ENCODE peak calls at places on chromosomes 5 and 9, in nine cellular contexts. One of them, this sample, is unnamed.

GRCh38 chr5:133236976-133237375 is 185.2 kb downstream of the HSPA4 start:
- DNase-seq in astrocyte: no peak
- DNase-seq in IMR-90: no peak
- DNase-seq in HCT116: no peak
- DNase-seq in OCI-LY7: no peak
- DNase-seq in H9: no peak
- DNase-seq in fibroblast of lung: no peak
- DNase-seq in MM.1S: no peak
- DNase-seq in neural progenitor cell: no peak
- DNase-seq in this sample: no peak

GRCh38 chr5:54774281-54775171 is 210.9 kb downstream of the ESM1 start:
- DNase-seq in neural progenitor cell: no peak
- DNase-seq in IMR-90: no peak
- DNase-seq in astrocyte: no peak
- DNase-seq in OCI-LY7: no peak
- DNase-seq in HCT116: no peak
- DNase-seq in fibroblast of lung: peak; percentile 74
- DNase-seq in MM.1S: no peak
- DNase-seq in H9: no peak
- DNase-seq in this sample: no peak

GRCh38 chr5:172078726-172079345 is 72.4 kb upstream of the FBXW11 start:
- DNase-seq in IMR-90: no peak
- DNase-seq in neural progenitor cell: no peak
- DNase-seq in fibroblast of lung: peak; percentile 20
- DNase-seq in H9: no peak
- DNase-seq in HCT116: no peak
- DNase-seq in astrocyte: no peak
- DNase-seq in MM.1S: no peak
- DNase-seq in OCI-LY7: no peak
- DNase-seq in this sample: no peak

GRCh38 chr9:116475201-116475600 is 211.9 kb upstream of the TRIM32 start:
- DNase-seq in H9: no peak
- DNase-seq in fibroblast of lung: peak; percentile 28
- DNase-seq in HCT116: no peak
- DNase-seq in astrocyte: peak; percentile 56
- DNase-seq in neural progenitor cell: no peak
- DNase-seq in IMR-90: peak; percentile 55
- DNase-seq in OCI-LY7: no peak
- DNase-seq in MM.1S: no peak
- DNase-seq in this sample: no peak

GRCh38 chr5:107404595-107405366 is 266.0 kb downstream of the EFNA5 start:
- DNase-seq in MM.1S: no peak
- DNase-seq in fibroblast of lung: no peak
- DNase-seq in astrocyte: no peak
- DNase-seq in H9: no peak
- DNase-seq in OCI-LY7: no peak
- DNase-seq in IMR-90: no peak
- DNase-seq in HCT116: no peak
- DNase-seq in neural progenitor cell: no peak
- DNase-seq in this sample: no peak

GRCh38 chr5:14615365-14615764 is 33.8 kb downstream of the OTULINL start:
- DNase-seq in fibroblast of lung: no peak
- DNase-seq in OCI-LY7: no peak
- DNase-seq in neural progenitor cell: no peak
- DNase-seq in MM.1S: no peak
- DNase-seq in H9: no peak
- DNase-seq in IMR-90: no peak
- DNase-seq in astrocyte: no peak
- DNase-seq in HCT116: no peak
- DNase-seq in this sample: no peak

GRCh38 chr9:73684601-73685000 is 532.9 kb downstream of the ANXA1 start:
- DNase-seq in H9: no peak
- DNase-seq in HCT116: no peak
- DNase-seq in astrocyte: peak; percentile 59
- DNase-seq in IMR-90: no peak
- DNase-seq in MM.1S: no peak
- DNase-seq in fibroblast of lung: no peak
- DNase-seq in OCI-LY7: no peak
- DNase-seq in neural progenitor cell: no peak
- DNase-seq in this sample: no peak

GRCh38 chr5:107985144-107985543 is 314.4 kb upstream of the EFNA5 start:
- DNase-seq in MM.1S: no peak
- DNase-seq in fibroblast of lung: no peak
- DNase-seq in OCI-LY7: no peak
- DNase-seq in neural progenitor cell: no peak
- DNase-seq in astrocyte: no peak
- DNase-seq in IMR-90: no peak
- DNase-seq in HCT116: peak; percentile 3
- DNase-seq in H9: no peak
- DNase-seq in this sample: no peak

GRCh38 chr9:5787220-5787619 is 45.7 kb downstream of the ERMP1 start:
- DNase-seq in astrocyte: no peak
- DNase-seq in neural progenitor cell: no peak
- DNase-seq in MM.1S: no peak
- DNase-seq in HCT116: no peak
- DNase-seq in fibroblast of lung: no peak
- DNase-seq in IMR-90: no peak
- DNase-seq in OCI-LY7: no peak
- DNase-seq in H9: no peak
- DNase-seq in this sample: no peak

GRCh38 chr5:168770036-168770498 is 190.9 kb upstream of the PANK3 start:
- DNase-seq in fibroblast of lung: no peak
- DNase-seq in H9: no peak
- DNase-seq in HCT116: no peak
- DNase-seq in OCI-LY7: no peak
- DNase-seq in neural progenitor cell: peak; percentile 10
- DNase-seq in astrocyte: no peak
- DNase-seq in IMR-90: no peak
- DNase-seq in MM.1S: no peak
- DNase-seq in this sample: no peak

GRCh38 chr5:56951131-56951945 is 585 bp downstream of the MIER3 start:
- DNase-seq in neural progenitor cell: peak; percentile 84
- DNase-seq in IMR-90: no peak
- DNase-seq in H9: peak; percentile 45
- DNase-seq in HCT116: no peak
- DNase-seq in fibroblast of lung: no peak
- DNase-seq in astrocyte: no peak
- DNase-seq in MM.1S: peak; percentile 32
- DNase-seq in OCI-LY7: peak; percentile 58
- DNase-seq in this sample: peak; percentile 71

GRCh38 chr5:151699071-151699901 is 12.6 kb upstream of the SPARC start:
- DNase-seq in H9: peak; percentile 57
- DNase-seq in neural progenitor cell: no peak
- DNase-seq in MM.1S: no peak
- DNase-seq in fibroblast of lung: peak; percentile 98
- DNase-seq in OCI-LY7: no peak
- DNase-seq in HCT116: no peak
- DNase-seq in IMR-90: peak; percentile 99
- DNase-seq in astrocyte: peak; percentile 98
- DNase-seq in this sample: no peak

GRCh38 chr9:133103987-133104505 is 17.0 kb downstream of the RALGDS start:
- DNase-seq in HCT116: no peak
- DNase-seq in fibroblast of lung: no peak
- DNase-seq in neural progenitor cell: no peak
- DNase-seq in astrocyte: no peak
- DNase-seq in MM.1S: no peak
- DNase-seq in OCI-LY7: no peak
- DNase-seq in IMR-90: no peak
- DNase-seq in H9: no peak
- DNase-seq in this sample: no peak

GRCh38 chr9:137907776-137908175 is 30.2 kb downstream of the CACNA1B start:
- DNase-seq in HCT116: no peak
- DNase-seq in neural progenitor cell: no peak
- DNase-seq in astrocyte: no peak
- DNase-seq in OCI-LY7: no peak
- DNase-seq in MM.1S: no peak
- DNase-seq in H9: no peak
- DNase-seq in fibroblast of lung: no peak
- DNase-seq in IMR-90: no peak
- DNase-seq in this sample: no peak

DNA sequence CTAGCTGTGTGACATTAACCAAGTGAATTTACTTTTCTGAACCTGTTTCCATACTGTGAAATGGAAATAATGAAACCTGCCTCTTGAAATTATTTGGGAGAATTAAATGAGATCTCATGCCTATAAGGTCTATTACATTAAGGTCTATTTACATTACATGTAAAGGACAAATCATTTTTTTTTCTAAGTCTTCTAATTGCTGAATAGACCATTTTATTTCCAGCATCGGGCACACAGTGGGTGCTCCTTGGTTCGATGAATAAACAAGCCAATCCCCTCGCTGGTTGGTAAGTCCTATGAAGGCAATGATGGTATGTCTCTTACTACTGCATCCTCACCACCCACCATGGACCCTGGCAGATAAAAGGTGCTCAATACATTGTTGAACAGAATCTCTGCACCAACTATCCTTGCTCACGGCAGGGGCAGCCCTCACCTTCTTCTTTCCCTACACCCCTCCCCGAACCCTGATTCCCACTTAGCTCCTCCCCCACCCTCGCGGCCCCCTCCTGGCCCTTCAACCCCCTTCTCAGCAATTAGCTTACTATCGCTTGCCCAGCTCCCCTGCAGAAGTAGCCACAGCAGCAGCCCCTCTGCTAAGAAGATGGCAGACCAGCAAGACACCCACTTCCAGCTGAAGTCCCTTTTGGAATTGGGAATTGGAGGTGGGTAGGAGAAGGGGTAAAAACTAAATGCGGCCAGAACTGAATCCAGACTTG is 3.0 kb downstream of the PCDH1 start:
- DNase-seq in IMR-90: no peak
- DNase-seq in OCI-LY7: no peak
- DNase-seq in astrocyte: no peak
- DNase-seq in HCT116: no peak
- DNase-seq in H9: no peak
- DNase-seq in fibroblast of lung: no peak
- DNase-seq in MM.1S: no peak
- DNase-seq in neural progenitor cell: peak; percentile 49
- DNase-seq in this sample: no peak
- H4K20me1 ChIP-seq in IMR-90: peaks cover 2% of the 10 kb centered on the region
- H4K20me1 ChIP-seq in OCI-LY7: no peaks in the 10 kb centered on the region
- H4K20me1 ChIP-seq in astrocyte: peaks cover 13% of the 10 kb centered on the region
- H4K20me1 ChIP-seq in HCT116: no peaks in the 10 kb centered on the region
- H4K20me1 ChIP-seq in H9: peaks cover under 1% of the 10 kb centered on the region
- H4K20me1 ChIP-seq in fibroblast of lung: no peaks in the 10 kb centered on the region
- H4K20me1 ChIP-seq in MM.1S: no peaks in the 10 kb centered on the region
- H4K20me1 ChIP-seq in neural progenitor cell: peaks cover 21% of the 10 kb centered on the region
- H4K20me1 ChIP-seq in this sample: no peaks in the 10 kb centered on the region

GRCh38 chr5:181234116-181234454 is 9.6 kb downstream of the RACK1 start:
- DNase-seq in neural progenitor cell: no peak
- DNase-seq in fibroblast of lung: no peak
- DNase-seq in IMR-90: no peak
- DNase-seq in MM.1S: no peak
- DNase-seq in HCT116: no peak
- DNase-seq in H9: no peak
- DNase-seq in OCI-LY7: no peak
- DNase-seq in astrocyte: no peak
- DNase-seq in this sample: no peak
- H4K20me1 ChIP-seq in neural progenitor cell: peaks cover 46% of the 10 kb centered on the region
- H4K20me1 ChIP-seq in fibroblast of lung: no peaks in the 10 kb centered on the region
- H4K20me1 ChIP-seq in IMR-90: peaks cover 57% of the 10 kb centered on the region
- H4K20me1 ChIP-seq in MM.1S: peaks cover 16% of the 10 kb centered on the region
- H4K20me1 ChIP-seq in HCT116: peaks cover 34% of the 10 kb centered on the region
- H4K20me1 ChIP-seq in H9: no peaks in the 10 kb centered on the region
- H4K20me1 ChIP-seq in OCI-LY7: peaks cover 19% of the 10 kb centered on the region
- H4K20me1 ChIP-seq in astrocyte: peaks cover 75% of the 10 kb centered on the region
- H4K20me1 ChIP-seq in this sample: peaks cover 16% of the 10 kb centered on the region

GRCh38 chr9:121703014-121703734 is 51.7 kb downstream of the DAB2IP start:
- DNase-seq in MM.1S: no peak
- DNase-seq in fibroblast of lung: no peak
- DNase-seq in IMR-90: no peak
- DNase-seq in astrocyte: no peak
- DNase-seq in OCI-LY7: no peak
- DNase-seq in HCT116: no peak
- DNase-seq in neural progenitor cell: no peak
- DNase-seq in H9: no peak
- DNase-seq in this sample: no peak
- H4K20me1 ChIP-seq in MM.1S: no peaks in the 10 kb centered on the region
- H4K20me1 ChIP-seq in fibroblast of lung: no peaks in the 10 kb centered on the region
- H4K20me1 ChIP-seq in IMR-90: peaks cover 75% of the 10 kb centered on the region
- H4K20me1 ChIP-seq in astrocyte: peaks cover 84% of the 10 kb centered on the region
- H4K20me1 ChIP-seq in OCI-LY7: no peaks in the 10 kb centered on the region
- H4K20me1 ChIP-seq in HCT116: peaks cover 15% of the 10 kb centered on the region
- H4K20me1 ChIP-seq in neural progenitor cell: peaks cover 93% of the 10 kb centered on the region
- H4K20me1 ChIP-seq in H9: no peaks in the 10 kb centered on the region
- H4K20me1 ChIP-seq in this sample: no peaks in the 10 kb centered on the region

GRCh38 chr9:124284237-124284831 is 26.6 kb downstream of the NEK6 start:
- DNase-seq in MM.1S: no peak
- DNase-seq in neural progenitor cell: no peak
- DNase-seq in H9: no peak
- DNase-seq in fibroblast of lung: peak; percentile 71
- DNase-seq in astrocyte: peak; percentile 56
- DNase-seq in HCT116: no peak
- DNase-seq in IMR-90: peak; percentile 73
- DNase-seq in OCI-LY7: no peak
- DNase-seq in this sample: no peak

GRCh38 chr9:124282442-124283231 is 24.9 kb downstream of the NEK6 start:
- DNase-seq in astrocyte: peak; percentile 84
- DNase-seq in MM.1S: no peak
- DNase-seq in OCI-LY7: no peak
- DNase-seq in fibroblast of lung: peak; percentile 81
- DNase-seq in IMR-90: peak; percentile 79
- DNase-seq in HCT116: no peak
- DNase-seq in H9: no peak
- DNase-seq in neural progenitor cell: no peak
- DNase-seq in this sample: no peak

GRCh38 chr9:124281934-124282351 is 24.2 kb downstream of the NEK6 start:
- DNase-seq in OCI-LY7: no peak
- DNase-seq in MM.1S: no peak
- DNase-seq in fibroblast of lung: no peak
- DNase-seq in IMR-90: no peak
- DNase-seq in H9: no peak
- DNase-seq in HCT116: no peak
- DNase-seq in astrocyte: peak; percentile 83
- DNase-seq in neural progenitor cell: no peak
- DNase-seq in this sample: no peak

GRCh38 chr9:124284940-124285441 is 27.2 kb downstream of the NEK6 start:
- DNase-seq in astrocyte: peak; percentile 82
- DNase-seq in fibroblast of lung: peak; percentile 55
- DNase-seq in OCI-LY7: no peak
- DNase-seq in IMR-90: peak; percentile 50
- DNase-seq in neural progenitor cell: no peak
- DNase-seq in HCT116: no peak
- DNase-seq in H9: no peak
- DNase-seq in MM.1S: no peak
- DNase-seq in this sample: no peak

DNA sequence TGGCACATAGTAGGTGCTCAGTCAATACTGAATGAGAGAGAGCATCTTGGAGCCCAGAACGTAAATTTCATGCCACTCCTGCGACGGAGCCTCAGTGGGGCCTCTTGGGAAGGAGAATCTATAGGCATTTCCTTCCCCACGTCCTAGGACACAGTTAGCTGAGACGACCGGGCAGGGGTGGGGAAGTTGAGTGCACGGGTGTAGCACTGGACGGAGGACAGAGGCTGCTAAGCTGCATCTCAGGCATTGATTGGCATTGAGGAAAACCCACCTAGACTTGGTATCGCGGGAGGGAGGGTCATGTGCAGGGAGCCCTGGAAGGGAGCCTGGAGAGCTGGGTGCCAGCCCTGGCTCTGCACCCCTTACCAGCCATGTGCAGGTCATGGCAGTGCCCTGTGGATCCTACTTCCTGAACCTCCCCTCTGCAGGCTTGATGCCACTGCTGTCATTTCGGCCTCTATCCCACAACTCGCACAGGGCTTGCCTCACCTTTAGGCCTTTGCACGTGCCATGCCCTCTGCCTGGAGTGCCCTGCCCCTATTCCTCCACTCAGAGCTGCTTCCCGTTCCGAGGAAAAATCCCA is 25.6 kb downstream of the NEK6 start:
- DNase-seq in H9: no peak
- DNase-seq in MM.1S: no peak
- DNase-seq in IMR-90: no peak
- DNase-seq in OCI-LY7: no peak
- DNase-seq in astrocyte: no peak
- DNase-seq in fibroblast of lung: no peak
- DNase-seq in neural progenitor cell: no peak
- DNase-seq in HCT116: no peak
- DNase-seq in this sample: no peak
- H4K20me1 ChIP-seq in H9: no peaks in the 10 kb centered on the region
- H4K20me1 ChIP-seq in MM.1S: no peaks in the 10 kb centered on the region
- H4K20me1 ChIP-seq in IMR-90: peaks cover 54% of the 10 kb centered on the region
- H4K20me1 ChIP-seq in OCI-LY7: peaks cover 4% of the 10 kb centered on the region
- H4K20me1 ChIP-seq in astrocyte: peaks cover 63% of the 10 kb centered on the region
- H4K20me1 ChIP-seq in fibroblast of lung: no peaks in the 10 kb centered on the region
- H4K20me1 ChIP-seq in neural progenitor cell: peaks cover 41% of the 10 kb centered on the region
- H4K20me1 ChIP-seq in HCT116: no peaks in the 10 kb centered on the region
- H4K20me1 ChIP-seq in this sample: peaks cover 83% of the 10 kb centered on the region